ENCODE peak calls at places on chromosomes 5 and 9, in seven cellular contexts. One of them, this sample, is unnamed.
A peak's percentile ranks its signal among the peaks of the same experiment; 100 is the strongest.

GRCh38 chr5:120532835-120533234 is 68.7 kb downstream of the PRR16 start:
- DNase-seq in IMR-90: no peak
- DNase-seq in mesendoderm: peak; percentile 82
- DNase-seq in H9: peak; percentile 66
- DNase-seq in H1: no peak
- DNase-seq in mesenchymal stem cell: no peak
- DNase-seq in trophoblast cell: no peak
- DNase-seq in this sample: peak; percentile 17

GRCh38 chr5:10424124-10424731 is 17.5 kb upstream of the ROPN1L start:
- DNase-seq in IMR-90: peak; percentile 44
- DNase-seq in mesendoderm: peak; percentile 76
- DNase-seq in H9: peak; percentile 39
- DNase-seq in H1: no peak
- DNase-seq in mesenchymal stem cell: peak; percentile 54
- DNase-seq in trophoblast cell: no peak
- DNase-seq in this sample: no peak

GRCh38 chr5:76548525-76549229 is 74.5 kb downstream of the F2RL2 start:
- DNase-seq in IMR-90: no peak
- DNase-seq in mesendoderm: peak; percentile 85
- DNase-seq in H9: no peak
- DNase-seq in H1: no peak
- DNase-seq in mesenchymal stem cell: no peak
- DNase-seq in trophoblast cell: no peak
- DNase-seq in this sample: no peak

GRCh38 chr5:9445989-9446388 is 99.9 kb downstream of the SEMA5A start:
- DNase-seq in IMR-90: peak; percentile 60
- DNase-seq in mesendoderm: no peak
- DNase-seq in H9: no peak
- DNase-seq in H1: no peak
- DNase-seq in mesenchymal stem cell: peak; percentile 54
- DNase-seq in trophoblast cell: no peak
- DNase-seq in this sample: no peak

GRCh38 chr9:94821098-94821930 is 94.8 kb downstream of the AOPEP start:
- DNase-seq in IMR-90: no peak
- DNase-seq in mesendoderm: no peak
- DNase-seq in H9: no peak
- DNase-seq in H1: no peak
- DNase-seq in mesenchymal stem cell: no peak
- DNase-seq in trophoblast cell: no peak
- DNase-seq in this sample: no peak

GRCh38 chr9:102845847-102846246 is 149.3 kb upstream of the CYLC2 start:
- DNase-seq in IMR-90: no peak
- DNase-seq in mesendoderm: no peak
- DNase-seq in H9: no peak
- DNase-seq in H1: no peak
- DNase-seq in mesenchymal stem cell: no peak
- DNase-seq in trophoblast cell: no peak
- DNase-seq in this sample: no peak

GRCh38 chr9:123597926-123598556 is 242.0 kb downstream of the CRB2 start:
- DNase-seq in IMR-90: no peak
- DNase-seq in mesendoderm: no peak
- DNase-seq in H9: no peak
- DNase-seq in H1: no peak
- DNase-seq in mesenchymal stem cell: no peak
- DNase-seq in trophoblast cell: no peak
- DNase-seq in this sample: no peak

GRCh38 chr5:75681125-75681830 is 36.0 kb downstream of the POC5 start:
- DNase-seq in IMR-90: peak; percentile 60
- DNase-seq in mesendoderm: peak; percentile 30
- DNase-seq in H9: no peak
- DNase-seq in H1: no peak
- DNase-seq in mesenchymal stem cell: peak; percentile 62
- DNase-seq in trophoblast cell: no peak
- DNase-seq in this sample: no peak

GRCh38 chr5:137741718-137742117 is 5.8 kb upstream of the KLHL3 start:
- DNase-seq in IMR-90: no peak
- DNase-seq in mesendoderm: no peak
- DNase-seq in H9: no peak
- DNase-seq in H1: no peak
- DNase-seq in mesenchymal stem cell: no peak
- DNase-seq in trophoblast cell: no peak
- DNase-seq in this sample: no peak

GRCh38 chr5:32960340-32961065 is 249.4 kb downstream of the NPR3 start:
- DNase-seq in IMR-90: peak; percentile 24
- DNase-seq in mesendoderm: peak; percentile 56
- DNase-seq in H9: no peak
- DNase-seq in H1: no peak
- DNase-seq in mesenchymal stem cell: no peak
- DNase-seq in trophoblast cell: no peak
- DNase-seq in this sample: no peak

GRCh38 chr5:176762489-176762888 is 47.9 kb upstream of the UNC5A start:
- DNase-seq in IMR-90: peak; percentile 16
- DNase-seq in mesendoderm: peak; percentile 44
- DNase-seq in H9: peak; percentile 45
- DNase-seq in H1: no peak
- DNase-seq in mesenchymal stem cell: no peak
- DNase-seq in trophoblast cell: no peak
- DNase-seq in this sample: no peak

GRCh38 chr5:136446565-136446964 is 81.2 kb upstream of the TRPC7 start:
- DNase-seq in IMR-90: no peak
- DNase-seq in mesendoderm: peak; percentile 34
- DNase-seq in H9: no peak
- DNase-seq in H1: no peak
- DNase-seq in mesenchymal stem cell: no peak
- DNase-seq in trophoblast cell: no peak
- DNase-seq in this sample: no peak

GRCh38 chr9:129712595-129713524 is 40.0 kb downstream of the PTGES start:
- DNase-seq in IMR-90: peak; percentile 87
- DNase-seq in mesendoderm: no peak
- DNase-seq in H9: peak; percentile 26
- DNase-seq in H1: no peak
- DNase-seq in mesenchymal stem cell: peak; percentile 85
- DNase-seq in trophoblast cell: no peak
- DNase-seq in this sample: peak; percentile 42

GRCh38 chr9:87280421-87280820 is 217.2 kb upstream of the DAPK1 start:
- DNase-seq in IMR-90: peak; percentile 92
- DNase-seq in mesendoderm: no peak
- DNase-seq in H9: no peak
- DNase-seq in H1: no peak
- DNase-seq in mesenchymal stem cell: peak; percentile 95
- DNase-seq in trophoblast cell: no peak
- DNase-seq in this sample: no peak

GRCh38 chr5:31809037-31809910 is 170.3 kb downstream of the PDZD2 start:
- DNase-seq in IMR-90: peak; percentile 70
- DNase-seq in mesendoderm: peak; percentile 88
- DNase-seq in H9: peak; percentile 83
- DNase-seq in H1: peak; percentile 49
- DNase-seq in mesenchymal stem cell: peak; percentile 69
- DNase-seq in trophoblast cell: peak; percentile 67
- DNase-seq in this sample: peak; percentile 67

GRCh38 chr9:26210338-26210851 is 532.2 kb upstream of the TUSC1 start:
- DNase-seq in IMR-90: peak; percentile 17
- DNase-seq in mesendoderm: peak; percentile 2
- DNase-seq in H9: no peak
- DNase-seq in H1: no peak
- DNase-seq in mesenchymal stem cell: no peak
- DNase-seq in trophoblast cell: no peak
- DNase-seq in this sample: no peak

GRCh38 chr9:127927457-127928231 is 2.9 kb downstream of the PIP5KL1 start:
- DNase-seq in IMR-90: no peak
- DNase-seq in mesendoderm: peak; percentile 91
- DNase-seq in H9: peak; percentile 97
- DNase-seq in H1: peak; percentile 84
- DNase-seq in mesenchymal stem cell: no peak
- DNase-seq in trophoblast cell: peak; percentile 66
- DNase-seq in this sample: no peak

GRCh38 chr5:9599391-9599790 is 30.8 kb downstream of the TAS2R1 start:
- DNase-seq in IMR-90: no peak
- DNase-seq in mesendoderm: peak; percentile 96
- DNase-seq in H9: no peak
- DNase-seq in H1: no peak
- DNase-seq in mesenchymal stem cell: no peak
- DNase-seq in trophoblast cell: no peak
- DNase-seq in this sample: no peak

GRCh38 chr5:56164371-56164770 is 68.8 kb downstream of the ANKRD55 start:
- DNase-seq in IMR-90: no peak
- DNase-seq in mesendoderm: no peak
- DNase-seq in H9: no peak
- DNase-seq in H1: no peak
- DNase-seq in mesenchymal stem cell: peak; percentile 53
- DNase-seq in trophoblast cell: no peak
- DNase-seq in this sample: no peak

GRCh38 chr9:127897194-127897692 is 2.2 kb downstream of the ST6GALNAC6 start:
- DNase-seq in IMR-90: peak; percentile 77
- DNase-seq in mesendoderm: peak; percentile 87
- DNase-seq in H9: peak; percentile 96
- DNase-seq in H1: no peak
- DNase-seq in mesenchymal stem cell: peak; percentile 92
- DNase-seq in trophoblast cell: no peak
- DNase-seq in this sample: peak; percentile 82

GRCh38 chr5:129460951-129461815 is 1.1 kb downstream of the ADAMTS19 start:
- DNase-seq in IMR-90: no peak
- DNase-seq in mesendoderm: peak; percentile 88
- DNase-seq in H9: peak; percentile 73
- DNase-seq in H1: no peak
- DNase-seq in mesenchymal stem cell: peak; percentile 61
- DNase-seq in trophoblast cell: peak; percentile 44
- DNase-seq in this sample: peak; percentile 49

GRCh38 chr9:121288874-121289553 is 21.1 kb downstream of the GSN start:
- DNase-seq in IMR-90: peak; percentile 74
- DNase-seq in mesendoderm: peak; percentile 96
- DNase-seq in H9: peak; percentile 86
- DNase-seq in H1: no peak
- DNase-seq in mesenchymal stem cell: peak; percentile 84
- DNase-seq in trophoblast cell: peak; percentile 92
- DNase-seq in this sample: peak; percentile 45

DNA sequence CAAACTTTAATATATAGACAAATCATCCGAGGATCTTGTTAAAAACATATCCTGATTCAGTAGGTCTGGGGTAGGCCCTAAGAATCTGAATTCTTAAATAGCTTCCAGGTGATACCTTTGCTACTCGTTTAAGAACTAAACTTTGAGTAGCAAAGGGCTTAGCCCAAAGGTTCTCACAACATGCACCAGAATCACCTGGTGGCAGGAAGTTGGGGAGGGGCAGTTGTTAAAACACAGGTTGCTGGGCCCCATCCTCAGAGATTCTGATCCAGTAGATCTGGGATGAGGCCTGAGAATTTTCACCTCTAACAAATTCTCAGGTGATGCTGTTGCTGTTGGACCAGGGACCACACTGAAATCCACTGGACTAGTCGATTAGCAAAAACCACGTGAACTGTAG is 20.0 kb upstream of the RGMB start:
- DNase-seq in IMR-90: no peak
- DNase-seq in mesendoderm: peak; percentile 80
- DNase-seq in H9: peak; percentile 61
- DNase-seq in H1: no peak
- DNase-seq in mesenchymal stem cell: no peak
- DNase-seq in trophoblast cell: no peak
- DNase-seq in this sample: no peak
- H3K9ac ChIP-seq in IMR-90: no peak overlapping the region
- H3K9ac ChIP-seq in mesendoderm: no peak overlapping the region
- H3K9ac ChIP-seq in H9: no peak overlapping the region
- H3K9ac ChIP-seq in H1: no peak overlapping the region
- H3K9ac ChIP-seq in mesenchymal stem cell: no peak overlapping the region
- H3K9ac ChIP-seq in trophoblast cell: no peak overlapping the region
- H3K9ac ChIP-seq in this sample: no peak overlapping the region

DNA sequence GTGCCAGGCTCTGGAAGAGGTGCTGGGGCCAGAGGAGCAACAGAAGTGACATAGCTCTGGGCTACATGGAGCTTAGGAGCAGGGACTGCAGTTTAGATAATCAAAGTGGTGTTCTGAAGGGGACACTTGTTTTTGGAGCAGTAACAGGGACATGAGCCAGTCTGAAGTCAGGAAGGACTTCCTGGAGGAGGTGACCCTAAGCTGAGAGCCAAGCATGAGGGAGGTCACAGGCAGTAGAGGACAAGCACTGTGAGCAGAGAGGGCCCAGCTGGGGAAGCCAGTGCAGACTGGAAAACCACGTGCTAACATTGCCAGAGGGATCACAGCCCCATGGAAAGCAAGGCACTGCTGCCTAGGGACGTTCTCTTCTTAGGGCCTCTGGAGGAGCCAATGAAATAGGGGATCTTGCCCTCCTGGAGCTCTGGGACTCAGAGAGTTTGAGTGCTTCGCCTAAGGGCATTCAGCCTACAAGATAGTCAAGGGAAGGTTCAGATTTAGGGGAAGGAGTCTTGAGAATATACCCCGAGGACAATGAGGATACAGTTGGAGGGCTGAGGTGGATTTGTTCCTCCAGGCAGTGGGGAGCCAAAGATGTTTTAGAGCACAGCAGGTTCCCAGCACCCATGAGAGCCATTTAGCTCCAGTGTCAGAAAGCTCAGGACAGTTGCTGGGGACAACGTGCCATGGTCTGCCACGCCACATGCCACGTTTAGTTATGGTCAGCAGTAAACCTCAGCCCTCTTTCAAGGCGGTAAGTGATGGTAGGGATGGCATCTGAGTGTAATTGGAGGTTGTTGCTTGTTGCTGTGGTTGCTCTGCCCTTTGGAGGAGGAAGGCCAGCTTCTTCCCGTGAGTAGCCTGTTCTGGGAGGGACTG is 40.5 kb upstream of the SH3PXD2B start:
- DNase-seq in IMR-90: no peak
- DNase-seq in mesendoderm: no peak
- DNase-seq in H9: peak; percentile 20
- DNase-seq in H1: no peak
- DNase-seq in mesenchymal stem cell: no peak
- DNase-seq in trophoblast cell: no peak
- DNase-seq in this sample: no peak
- H3K18ac ChIP-seq in IMR-90: no peak overlapping the region
- H3K18ac ChIP-seq in mesendoderm: no peak overlapping the region
- H3K18ac ChIP-seq in H9: no peak overlapping the region
- H3K18ac ChIP-seq in H1: no peak overlapping the region
- H3K18ac ChIP-seq in mesenchymal stem cell: no peak overlapping the region
- H3K18ac ChIP-seq in trophoblast cell: no peak overlapping the region
- H3K18ac ChIP-seq in this sample: no peak overlapping the region

GRCh38 chr5:149552761-149553160 is 1.5 kb upstream of the CSNK1A1 start:
- DNase-seq in IMR-90: no peak
- DNase-seq in mesendoderm: peak; percentile 57
- DNase-seq in H9: no peak
- DNase-seq in H1: no peak
- DNase-seq in mesenchymal stem cell: no peak
- DNase-seq in trophoblast cell: no peak
- DNase-seq in this sample: no peak
- H3K9ac ChIP-seq in IMR-90: no peak overlapping the region
- H3K9ac ChIP-seq in mesendoderm: no peak overlapping the region
- H3K9ac ChIP-seq in H9: no peak overlapping the region
- H3K9ac ChIP-seq in H1: peak overlapping the region; percentile 19
- H3K9ac ChIP-seq in mesenchymal stem cell: peak overlapping the region; percentile 33
- H3K9ac ChIP-seq in trophoblast cell: no peak overlapping the region
- H3K9ac ChIP-seq in this sample: no peak overlapping the region

DNA sequence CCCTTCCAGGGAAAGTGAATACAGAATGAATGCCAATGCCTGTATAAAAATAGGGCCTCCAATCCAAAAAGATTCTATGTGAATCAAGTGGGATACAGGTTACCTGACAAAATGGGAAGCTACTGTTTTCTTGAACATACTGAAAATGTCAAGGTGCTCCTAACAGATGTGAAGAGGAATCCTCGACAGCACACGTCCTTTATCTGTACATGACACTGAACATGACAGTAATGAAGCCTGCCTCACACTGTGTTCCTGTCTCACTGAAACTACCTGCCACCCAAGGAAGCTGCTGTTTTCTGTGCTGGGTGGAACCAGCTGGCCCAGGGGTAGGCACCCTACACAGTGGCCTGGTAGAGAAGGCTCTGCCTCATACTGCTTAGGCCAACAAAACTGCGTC is 165.3 kb upstream of the RAPGEF1 start:
- DNase-seq in IMR-90: no peak
- DNase-seq in mesendoderm: no peak
- DNase-seq in H9: no peak
- DNase-seq in H1: no peak
- DNase-seq in mesenchymal stem cell: no peak
- DNase-seq in trophoblast cell: no peak
- DNase-seq in this sample: no peak
- H3K18ac ChIP-seq in IMR-90: no peak overlapping the region
- H3K18ac ChIP-seq in mesendoderm: no peak overlapping the region
- H3K18ac ChIP-seq in H9: no peak overlapping the region
- H3K18ac ChIP-seq in H1: no peak overlapping the region
- H3K18ac ChIP-seq in mesenchymal stem cell: no peak overlapping the region
- H3K18ac ChIP-seq in trophoblast cell: no peak overlapping the region
- H3K18ac ChIP-seq in this sample: no peak overlapping the region

This sample was measured in neuronal stem cell.